ENCODE peak calls at places on chromosome 3, in five cellular contexts. One of them, this sample, is unnamed.

GRCh38 chr3:14620512-14620911 is 31.1 kb upstream of the CCDC174 start:
- DNase-seq in choroid plexus epithelial cell: no peak
- DNase-seq in MM.1S: no peak
- DNase-seq in tibial nerve: no peak
- DNase-seq in cardiac fibroblast: no peak
- DNase-seq in this sample: no peak

GRCh38 chr3:39388741-39389248 is 5.6 kb downstream of the SLC25A38 start:
- DNase-seq in MM.1S: peak
- DNase-seq in cardiac fibroblast: no peak
- DNase-seq in choroid plexus epithelial cell: no peak
- DNase-seq in tibial nerve: no peak
- DNase-seq in this sample: no peak

GRCh38 chr3:47113669-47114365 is 50.1 kb downstream of the SETD2 start:
- DNase-seq in MM.1S: no peak
- DNase-seq in cardiac fibroblast: peak
- DNase-seq in choroid plexus epithelial cell: peak
- DNase-seq in tibial nerve: no peak
- DNase-seq in this sample: no peak

GRCh38 chr3:31004025-31004678 is 109.7 kb upstream of the GADL1 start:
- DNase-seq in cardiac fibroblast: peak
- DNase-seq in tibial nerve: no peak
- DNase-seq in MM.1S: no peak
- DNase-seq in choroid plexus epithelial cell: peak
- DNase-seq in this sample: peak

GRCh38 chr3:15646924-15647511 is 45.5 kb downstream of the BTD start:
- DNase-seq in MM.1S: peak
- DNase-seq in cardiac fibroblast: peak
- DNase-seq in tibial nerve: no peak
- DNase-seq in choroid plexus epithelial cell: peak
- DNase-seq in this sample: peak

GRCh38 chr3:141335531-141336042 is 32.7 kb upstream of the ZBTB38 start:
- DNase-seq in MM.1S: no peak
- DNase-seq in tibial nerve: no peak
- DNase-seq in choroid plexus epithelial cell: peak
- DNase-seq in cardiac fibroblast: peak
- DNase-seq in this sample: no peak

GRCh38 chr3:157113832-157114505 is 46.0 kb downstream of the CCNL1 start:
- DNase-seq in choroid plexus epithelial cell: no peak
- DNase-seq in tibial nerve: no peak
- DNase-seq in cardiac fibroblast: no peak
- DNase-seq in MM.1S: no peak
- DNase-seq in this sample: no peak

GRCh38 chr3:177830411-177830849 is 633.1 kb upstream of the TBL1XR1 start:
- DNase-seq in MM.1S: no peak
- DNase-seq in choroid plexus epithelial cell: peak
- DNase-seq in cardiac fibroblast: peak
- DNase-seq in tibial nerve: no peak
- DNase-seq in this sample: peak

GRCh38 chr3:121491683-121492082 is 54.1 kb downstream of the POLQ start:
- DNase-seq in choroid plexus epithelial cell: peak
- DNase-seq in MM.1S: no peak
- DNase-seq in tibial nerve: no peak
- DNase-seq in cardiac fibroblast: no peak
- DNase-seq in this sample: no peak

GRCh38 chr3:195003006-195003892 is 267.7 kb downstream of the XXYLT1 start:
- DNase-seq in tibial nerve: peak
- DNase-seq in choroid plexus epithelial cell: peak
- DNase-seq in MM.1S: no peak
- DNase-seq in cardiac fibroblast: peak
- DNase-seq in this sample: no peak

DNA sequence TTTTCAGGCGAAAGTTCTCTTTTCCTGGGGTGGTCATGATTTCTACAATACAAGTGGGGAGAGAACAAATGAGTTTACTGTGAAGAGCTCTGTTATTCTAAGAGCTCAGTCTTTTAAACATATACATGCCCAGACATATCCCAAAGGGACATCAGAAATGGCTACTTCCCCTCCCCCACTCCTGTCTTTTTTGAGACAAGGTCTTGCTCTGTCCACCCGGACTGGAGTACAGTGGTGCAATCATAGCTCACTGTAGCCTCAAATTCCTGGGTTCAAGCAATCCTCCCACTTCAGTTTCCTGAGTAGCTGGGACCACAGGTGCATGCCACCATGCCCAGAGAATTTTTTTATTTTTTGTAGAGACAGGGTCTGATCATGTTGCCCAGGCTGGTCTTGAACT is 18.2 kb downstream of the KPNA1 start:
- DNase-seq in choroid plexus epithelial cell: no peak
- DNase-seq in MM.1S: no peak
- DNase-seq in tibial nerve: no peak
- DNase-seq in cardiac fibroblast: no peak
- DNase-seq in this sample: no peak
- H3K4me3 ChIP-seq in choroid plexus epithelial cell: no peak
- H3K4me3 ChIP-seq in MM.1S: no peak
- H3K4me3 ChIP-seq in tibial nerve: no peak
- H3K4me3 ChIP-seq in cardiac fibroblast: no peak
- H3K4me3 ChIP-seq in this sample: no peak

DNA sequence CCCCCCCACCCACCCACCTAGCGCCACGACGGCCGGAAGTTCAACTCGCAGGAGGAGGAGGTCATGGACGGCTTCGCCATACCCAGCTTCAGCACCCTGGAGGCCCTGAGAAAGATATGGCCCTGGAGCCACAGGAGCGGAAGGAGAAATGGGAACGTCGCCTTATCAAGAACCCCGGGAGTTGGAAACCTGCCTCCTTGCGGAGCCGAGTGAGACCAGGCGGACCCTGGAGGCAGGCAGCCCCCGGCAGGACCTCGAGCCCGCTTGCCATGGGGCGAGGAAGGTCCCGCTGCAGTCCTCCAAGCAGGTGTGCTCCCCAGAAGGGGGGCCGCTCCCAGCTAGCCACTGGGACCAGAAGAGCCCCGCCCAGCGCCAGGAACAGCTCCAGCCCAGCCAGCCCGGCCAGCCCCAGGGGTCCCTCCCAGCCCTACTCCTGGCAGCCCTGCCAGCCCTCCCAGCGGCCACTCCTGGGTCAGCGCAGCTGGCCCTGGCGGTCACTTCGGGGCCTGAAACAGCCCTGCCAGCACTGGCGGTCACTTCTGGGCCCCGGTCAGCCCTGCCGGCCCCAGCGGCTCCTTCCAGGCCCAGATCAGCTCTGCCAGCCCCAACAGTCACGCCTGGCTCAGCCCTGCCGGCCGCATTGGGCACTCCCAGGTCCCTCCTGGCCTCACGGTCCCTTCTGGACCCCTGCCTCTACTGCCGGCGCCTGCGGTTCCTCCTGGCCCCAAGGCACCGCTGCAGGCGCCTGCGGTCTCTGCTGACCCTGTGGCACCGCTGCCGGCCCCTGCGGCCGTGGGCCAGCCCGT is 10.3 kb upstream of the ROPN1B start:
- DNase-seq in tibial nerve: no peak
- DNase-seq in choroid plexus epithelial cell: no peak
- DNase-seq in MM.1S: no peak
- DNase-seq in cardiac fibroblast: no peak
- DNase-seq in this sample: no peak
- H3K4me3 ChIP-seq in tibial nerve: no peak
- H3K4me3 ChIP-seq in choroid plexus epithelial cell: no peak
- H3K4me3 ChIP-seq in MM.1S: no peak
- H3K4me3 ChIP-seq in cardiac fibroblast: no peak
- H3K4me3 ChIP-seq in this sample: no peak

DNA sequence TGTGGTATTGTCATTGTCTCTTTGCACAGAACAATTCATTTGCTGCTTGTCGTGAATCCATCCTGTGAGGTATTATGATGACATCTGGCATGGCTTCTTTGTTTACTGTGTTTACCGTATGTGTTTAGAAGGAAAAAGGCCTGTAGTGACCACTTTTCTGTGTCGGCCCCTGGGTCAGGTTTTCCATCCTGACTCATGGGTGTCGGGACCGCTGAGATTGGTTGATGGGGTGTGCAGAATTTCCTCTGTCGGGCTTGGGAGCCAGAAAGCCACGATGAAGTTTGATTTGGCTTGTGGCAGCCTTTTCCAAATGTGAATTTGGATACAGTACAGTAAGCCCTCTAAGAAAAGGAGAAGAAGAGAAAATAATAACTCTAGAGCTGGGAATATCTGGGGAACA is 113.5 kb downstream of the FNDC3B start:
- DNase-seq in cardiac fibroblast: peak
- DNase-seq in MM.1S: no peak
- DNase-seq in choroid plexus epithelial cell: peak
- DNase-seq in tibial nerve: no peak
- DNase-seq in this sample: peak
- H3K4me3 ChIP-seq in cardiac fibroblast: peak
- H3K4me3 ChIP-seq in MM.1S: no peak
- H3K4me3 ChIP-seq in choroid plexus epithelial cell: peak
- H3K4me3 ChIP-seq in tibial nerve: no peak
- H3K4me3 ChIP-seq in this sample: no peak

DNA sequence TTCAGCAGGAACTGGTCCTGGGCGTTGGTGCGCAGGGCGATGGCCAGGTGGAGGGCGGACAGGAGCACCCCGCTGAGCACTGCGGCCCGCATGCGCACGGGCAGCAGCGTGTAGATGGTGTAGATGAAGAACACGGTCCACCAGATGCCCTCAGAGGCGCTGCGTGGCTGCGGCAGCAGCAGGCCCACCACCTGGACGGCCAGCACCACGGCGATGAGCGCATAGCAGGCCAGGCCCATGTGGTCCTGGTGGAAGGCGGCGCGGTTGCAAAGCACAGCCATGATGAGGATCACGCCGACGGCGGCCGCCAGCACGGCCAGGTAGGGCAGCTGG is 1.5 kb downstream of the ADCY5 start:
- DNase-seq in cardiac fibroblast: no peak
- DNase-seq in choroid plexus epithelial cell: no peak
- DNase-seq in MM.1S: no peak
- DNase-seq in tibial nerve: no peak
- DNase-seq in this sample: no peak
- H3K4me3 ChIP-seq in cardiac fibroblast: no peak
- H3K4me3 ChIP-seq in choroid plexus epithelial cell: no peak
- H3K4me3 ChIP-seq in MM.1S: no peak
- H3K4me3 ChIP-seq in tibial nerve: no peak
- H3K4me3 ChIP-seq in this sample: no peak

This sample was measured in MG63.